ENCODE peak calls at places on chromosomes 1 and 21, in nine cellular contexts. W is glutamatergic neuron; D is CD8-positive, alpha-beta T cell; G is stimulated activated CD8-positive, alpha-beta memory T cell treated with anti-CD3 and anti-CD28 coated beads, Interleukin-7, amount 100 ng/mL, for 48 hours; E is DMS153; K is type B pancreatic cell; T is ELR; Z is HEK293T; O is KG1. S is an unnamed sample.

GRCh38 chr1:23589506-23589872 is 30.2 kb upstream of the ID3 start:
- DNase-seq in W (no peak), G (no peak), Z (no peak), T (no peak), D (no peak), K (no peak), O (no peak), E (no peak), S (no peak)

GRCh38 chr1:36112823-36113222 is 12.2 kb downstream of the COL8A2 start:
- DNase-seq in G (no peak), W (no peak), O (no peak), K (no peak), E (no peak), D (no peak), T (no peak), Z (no peak), S (no peak)

GRCh38 chr21:26840206-26840605 is 5.0 kb downstream of the ADAMTS1 start:
- DNase-seq in G (no peak), E (no peak), T (no peak), Z (no peak), K (no peak), D (no peak), W (no peak), O (no peak), S (no peak)

GRCh38 chr1:113086551-113086950 is 13.6 kb downstream of the LRIG2 start:
- DNase-seq in W (no peak), G (no peak), O (no peak), T (no peak), D (no peak), Z (no peak), E (no peak), K (no peak), S (no peak)

GRCh38 chr1:211635602-211636205 is 39.7 kb downstream of the NEK2 start:
- DNase-seq in O (no peak), K (no peak), G (no peak), W (no peak), E (no peak), T (peak; percentile 30), D (no peak), Z (no peak), S (no peak)

GRCh38 chr1:165884009-165884689 is 56.7 kb downstream of the UCK2 start:
- DNase-seq in K (no peak), Z (no peak), T (no peak), D (no peak), E (no peak), O (no peak), W (no peak), G (no peak), S (no peak)

GRCh38 chr1:67726224-67726623 is 41.2 kb downstream of the GADD45A start:
- DNase-seq in W (no peak), T (peak; percentile 89), Z (no peak), O (no peak), G (no peak), K (no peak), D (no peak), E (no peak), S (no peak)

GRCh38 chr1:75529488-75529887 is 81.4 kb downstream of the SLC44A5 start:
- DNase-seq in Z (no peak), D (no peak), W (no peak), K (no peak), G (no peak), T (no peak), O (no peak), E (no peak), S (no peak)

GRCh38 chr1:145711213-145711651 is 4.1 kb upstream of the PDZK1 start:
- DNase-seq in E (no peak), O (no peak), T (no peak), W (no peak), Z (no peak), K (no peak), G (no peak), D (no peak), S (no peak)

GRCh38 chr1:207362962-207363858 is 41.7 kb downstream of the CD55 start:
- DNase-seq in O (no peak), Z (no peak), G (no peak), T (peak; percentile 15), K (no peak), D (peak; percentile 26), W (no peak), E (no peak), S (no peak)

GRCh38 chr1:10374442-10374860 is 24.4 kb upstream of the PGD start:
- DNase-seq in W (no peak), D (no peak), K (no peak), E (no peak), G (no peak), Z (no peak), O (no peak), T (no peak), S (no peak)

GRCh38 chr1:210586785-210587184 is 258.1 kb downstream of the HHAT start:
- DNase-seq in Z (no peak), D (no peak), E (peak; percentile 75), W (peak; percentile 32), T (no peak), O (no peak), K (no peak), G (no peak), S (no peak)

GRCh38 chr1:226044514-226045132 is 17.9 kb upstream of the H3-3A start:
- DNase-seq in G (no peak), E (no peak), D (no peak), W (no peak), Z (no peak), O (no peak), T (no peak), K (no peak), S (no peak)

GRCh38 chr1:99645199-99645598 is 714 bp upstream of the PALMD start:
- DNase-seq in W (no peak), T (peak; percentile 61), G (no peak), O (no peak), Z (no peak), K (no peak), E (no peak), D (no peak), S (no peak)

GRCh38 chr1:50109647-50110075 is 941 bp downstream of the ELAVL4 start:
- DNase-seq in D (peak; percentile 21), K (no peak), O (no peak), T (no peak), W (peak; percentile 24), E (peak; percentile 91), G (no peak), Z (no peak), S (no peak)

GRCh38 chr1:174003867-174004266 is 18.3 kb downstream of the RC3H1 start:
- DNase-seq in W (no peak), O (no peak), E (no peak), Z (no peak), G (no peak), D (no peak), K (no peak), T (no peak), S (no peak)